ENCODE peak calls at places on chromosome X, in seven cellular contexts. Z is Panc1, G is mucosa of descending colon, D is H7, T is heart right ventricle, E is HCT116, Q is transverse colon. L is an unnamed sample. For H3K36me3, the result is how much of the 10 kb centered on the place peaks cover.

GRCh38 chrX:153598541-153599191 is at the start of gene CCNQ:
- DNase-seq in Z (no peak), G (peak), D (peak), T (peak), E (no peak), Q (peak), L (no peak)

GRCh38 chrX:83508006-83508405 is at the start of gene POU3F4:
- DNase-seq in Z (no peak), G (peak), D (peak), T (no peak), E (no peak), Q (no peak), L (no peak)

GRCh38 chrX:106468433-106468832 is 143.3 kb upstream of the RADX start:
- DNase-seq in Z (no peak), G (no peak), D (no peak), T (no peak), E (no peak), Q (no peak), L (no peak)

GRCh38 chrX:8724176-8724757 is 7.7 kb downstream of the ANOS1 start:
- DNase-seq in Z (no peak), G (no peak), D (peak), T (no peak), E (no peak), Q (no peak), L (peak)

GRCh38 chrX:45842916-45843315 is 642.2 kb upstream of the DIPK2B start:
- DNase-seq in Z (no peak), G (no peak), D (no peak), T (no peak), E (no peak), Q (no peak), L (no peak)

GRCh38 chrX:151973851-151974335 is 583 bp downstream of the GABRE start:
- DNase-seq in Z (no peak), G (peak), D (no peak), T (peak), E (no peak), Q (peak), L (no peak)

GRCh38 chrX:129665916-129666644 is 11.3 kb upstream of the APLN start:
- DNase-seq in Z (peak), G (no peak), D (peak), T (no peak), E (peak), Q (no peak), L (peak)

GRCh38 chrX:76893930-76894329 is 466.4 kb downstream of the MAGEE1 start:
- DNase-seq in Z (no peak), G (no peak), D (no peak), T (no peak), E (no peak), Q (no peak), L (no peak)

GRCh38 chrX:52341493-52341892 is 27.3 kb upstream of the XAGE2 start:
- DNase-seq in Z (no peak), G (no peak), D (no peak), T (no peak), E (peak), Q (no peak), L (no peak)

GRCh38 chrX:33840176-33840575 is 291.9 kb downstream of the FAM47A start:
- DNase-seq in Z (no peak), G (no peak), D (no peak), T (no peak), E (no peak), Q (no peak), L (no peak)

GRCh38 chrX:133402042-133402453 is 13.2 kb downstream of the GPC4 start:
- DNase-seq in Z (no peak), G (no peak), D (no peak), T (no peak), E (no peak), Q (no peak), L (no peak)

GRCh38 chrX:41167888-41168287 is 82.6 kb downstream of the USP9X start:
- DNase-seq in Z (no peak), G (no peak), D (no peak), T (no peak), E (no peak), Q (no peak), L (no peak)

DNA sequence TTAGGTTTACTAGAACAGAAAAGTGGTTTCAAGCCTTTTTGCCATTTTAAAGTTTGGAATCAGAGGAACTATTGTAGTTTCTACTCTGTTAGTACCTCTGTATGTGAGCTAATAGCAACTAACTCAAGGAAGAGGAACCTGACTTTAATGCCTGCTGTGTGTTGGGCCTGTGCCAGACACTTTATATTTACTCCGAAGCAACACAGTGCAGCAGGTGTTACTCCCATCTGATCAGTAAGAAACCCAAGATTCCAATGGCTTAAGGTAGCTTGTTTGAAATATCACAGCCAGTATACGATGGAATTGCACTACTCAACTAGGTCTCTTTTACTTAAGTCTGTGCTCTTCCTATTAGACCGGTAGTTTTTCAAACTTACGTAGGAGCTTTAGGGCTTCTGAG is 79.2 kb downstream of the USP9X start:
- DNase-seq in Z (no peak), G (peak), D (no peak), T (no peak), E (no peak), Q (peak), L (no peak)
- H3K36me3 ChIP-seq in Z (under half), G (under half), D (under half), T (under half), E (under half), Q (under half), L (half or more)

GRCh38 chrX:108435261-108435660 is 3.0 kb downstream of the COL4A6 start:
- DNase-seq in Z (no peak), G (no peak), D (no peak), T (no peak), E (no peak), Q (no peak), L (no peak)

GRCh38 chrX:108439961-108440696 is 491 bp downstream of the COL4A5 start:
- DNase-seq in Z (no peak), G (no peak), D (peak), T (peak), E (no peak), Q (no peak), L (peak)

GRCh38 chrX:108437789-108438623 is at the start of gene COL4A6:
- DNase-seq in Z (no peak), G (no peak), D (peak), T (peak), E (no peak), Q (no peak), L (peak)

GRCh38 chrX:108439434-108439883 is at the start of gene COL4A5:
- DNase-seq in Z (peak), G (peak), D (peak), T (peak), E (peak), Q (peak), L (peak)

DNA sequence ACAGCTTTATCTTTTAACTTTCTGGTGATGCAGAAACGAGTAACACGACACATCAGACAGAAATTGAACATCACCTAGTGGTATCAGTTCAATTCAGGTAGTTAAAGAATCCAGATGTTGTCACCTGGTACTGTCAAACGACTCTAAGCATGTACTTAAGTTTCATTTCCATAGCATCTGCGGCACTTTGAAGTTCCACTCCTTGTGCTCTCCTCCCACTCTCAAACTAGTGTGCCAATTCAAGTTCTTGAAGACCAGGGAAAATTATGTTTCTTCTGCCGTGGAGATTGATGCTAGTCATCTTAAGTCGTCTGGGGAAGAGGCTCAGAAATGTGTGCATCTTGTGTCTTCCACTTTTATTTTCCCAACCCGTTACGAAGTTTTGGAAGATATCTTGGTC is 868 bp downstream of the COL4A6 start:
- DNase-seq in Z (no peak), G (no peak), D (no peak), T (no peak), E (no peak), Q (no peak), L (no peak)
- H3K4me3 ChIP-seq in Z (no peak), G (no peak), D (peak), T (no peak), E (no peak), Q (no peak), L (peak)

GRCh38 chrX:155127465-155127864 is 56.2 kb downstream of the BRCC3 start:
- DNase-seq in Z (no peak), G (no peak), D (no peak), T (no peak), E (no peak), Q (no peak), L (no peak)
- H3K36me3 ChIP-seq in Z (under half), G (under half), D (under half), T (under half), E (under half), Q (under half), L (under half)

GRCh38 chrX:40145670-40146470 is 48.1 kb upstream of the BCOR start:
- DNase-seq in Z (no peak), G (peak), D (no peak), T (no peak), E (no peak), Q (no peak), L (no peak)
- H3K4me3 ChIP-seq in Z (peak), G (no peak), D (peak), T (peak), E (peak), Q (peak), L (peak)

DNA sequence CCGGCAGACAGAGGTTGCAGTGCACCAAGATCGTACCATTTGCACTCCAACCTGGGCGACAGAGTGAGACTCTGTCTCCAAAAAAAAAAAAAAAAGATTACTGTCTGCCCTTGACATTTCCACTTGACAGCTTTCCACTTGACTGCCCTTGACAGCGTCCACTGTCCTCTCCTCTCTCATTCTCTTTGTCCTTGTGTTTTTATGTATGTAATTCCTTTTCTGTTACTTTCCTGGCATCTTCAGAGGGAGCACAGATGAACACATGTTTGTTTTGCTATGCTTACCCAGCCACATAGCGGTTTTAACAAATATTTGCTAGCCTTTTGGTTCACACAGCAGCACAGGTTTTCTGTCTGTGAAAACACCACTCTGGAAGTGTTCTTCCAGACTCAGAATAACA is 26.2 kb downstream of the SYAP1 start:
- DNase-seq in Z (no peak), G (no peak), D (no peak), T (no peak), E (no peak), Q (no peak), L (no peak)
- H3K36me3 ChIP-seq in Z (under half), G (under half), D (under half), T (under half), E (under half), Q (under half), L (half or more)

GRCh38 chrX:19886888-19887531 is 390 bp downstream of the SH3KBP1 start:
- DNase-seq in Z (no peak), G (no peak), D (peak), T (no peak), E (no peak), Q (peak), L (no peak)
- H3K4me3 ChIP-seq in Z (peak), G (peak), D (peak), T (peak), E (peak), Q (peak), L (peak)

DNA sequence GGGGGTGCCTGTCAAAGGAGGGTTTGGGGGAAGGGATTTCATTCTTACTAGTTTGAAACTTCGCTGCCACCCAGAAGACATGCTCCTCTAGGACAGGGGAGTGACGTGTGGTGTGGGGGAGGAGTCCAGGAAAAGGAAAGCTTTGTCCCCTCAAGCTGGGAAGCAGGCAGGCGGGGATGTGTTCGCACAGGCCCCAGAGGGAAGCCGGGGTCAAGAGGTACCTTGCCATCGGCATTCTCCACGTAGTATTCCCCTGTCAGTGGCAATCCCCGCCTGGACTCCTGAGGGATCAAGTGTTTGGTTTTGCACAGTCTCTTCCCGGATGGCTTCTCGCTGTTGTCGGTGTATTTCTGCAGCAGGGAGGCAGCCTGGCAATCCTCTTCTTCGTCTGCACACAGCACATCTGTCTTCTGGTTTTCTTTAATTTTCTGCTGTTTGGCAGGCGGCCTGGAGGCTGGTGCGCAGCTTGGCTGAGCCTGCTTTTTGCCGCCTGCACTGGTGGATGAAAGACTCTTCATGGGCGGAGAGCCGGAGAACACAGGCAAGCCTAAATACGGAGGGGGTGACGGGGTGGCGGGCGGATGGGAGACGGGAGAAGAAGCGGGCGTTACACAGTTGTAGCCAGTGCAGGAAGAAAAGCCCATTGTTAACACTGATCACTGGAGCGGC is 35.1 kb downstream of the BCOR start:
- DNase-seq in Z (no peak), G (no peak), D (peak), T (no peak), E (no peak), Q (no peak), L (no peak)
- H3K36me3 ChIP-seq in Z (under half), G (under half), D (under half), T (under half), E (under half), Q (under half), L (half or more)

GRCh38 chrX:19798423-19798822 is 89.0 kb downstream of the SH3KBP1 start:
- DNase-seq in Z (no peak), G (no peak), D (no peak), T (no peak), E (no peak), Q (no peak), L (no peak)
- H3K4me3 ChIP-seq in Z (no peak), G (no peak), D (no peak), T (no peak), E (no peak), Q (no peak), L (no peak)

DNA sequence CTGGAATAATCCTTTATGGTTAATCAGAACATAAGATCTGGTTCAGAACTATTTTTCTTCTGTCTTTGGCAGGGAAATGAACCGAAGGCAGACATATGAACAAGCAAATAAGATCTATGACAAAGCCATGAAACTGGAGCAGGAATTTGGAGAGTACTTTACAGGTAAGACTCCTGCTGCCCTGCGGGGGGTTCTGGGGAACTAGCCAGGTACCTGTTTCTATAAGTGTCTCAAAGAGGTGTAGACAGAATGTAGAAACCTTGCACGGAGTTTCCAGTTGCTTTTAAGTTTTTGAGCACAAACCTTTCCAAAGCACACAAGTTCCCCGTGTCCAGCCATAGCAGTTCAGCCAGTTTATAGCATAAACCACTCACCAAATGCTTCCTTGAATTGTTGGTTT is 56.2 kb downstream of the DLG3 start:
- DNase-seq in Z (no peak), G (no peak), D (no peak), T (no peak), E (no peak), Q (no peak), L (no peak)
- H3K36me3 ChIP-seq in Z (under half), G (under half), D (under half), T (under half), E (under half), Q (under half), L (half or more)